ENCODE peak calls at places on chromosomes 7 and 10, in four cellular contexts. One of them, this sample, is unnamed.

GRCh38 chr7:70694909-70695803 is 436.8 kb upstream of the GALNT17 start:
- DNase-seq in IMR-90: peak
- DNase-seq in H9: no peak
- DNase-seq in neuronal stem cell: peak
- DNase-seq in this sample: peak

GRCh38 chr7:48004023-48004422 is 24.6 kb upstream of the HUS1 start:
- DNase-seq in IMR-90: no peak
- DNase-seq in H9: no peak
- DNase-seq in neuronal stem cell: no peak
- DNase-seq in this sample: no peak

GRCh38 chr7:79332091-79332490 is 121.4 kb downstream of the MAGI2 start:
- DNase-seq in neuronal stem cell: no peak
- DNase-seq in IMR-90: no peak
- DNase-seq in H9: no peak
- DNase-seq in this sample: no peak

GRCh38 chr10:74824184-74825032 is 2.0 kb upstream of the KAT6B start:
- DNase-seq in H9: peak
- DNase-seq in IMR-90: no peak
- DNase-seq in neuronal stem cell: no peak
- DNase-seq in this sample: no peak

GRCh38 chr10:16392661-16393060 is 44.1 kb upstream of the PTER start:
- DNase-seq in H9: no peak
- DNase-seq in neuronal stem cell: no peak
- DNase-seq in IMR-90: no peak
- DNase-seq in this sample: no peak

GRCh38 chr7:54964136-54964535 is 54.7 kb upstream of the EGFR start:
- DNase-seq in IMR-90: no peak
- DNase-seq in neuronal stem cell: no peak
- DNase-seq in H9: no peak
- DNase-seq in this sample: no peak

GRCh38 chr7:113784317-113784716 is 134.5 kb downstream of the PPP1R3A start:
- DNase-seq in H9: no peak
- DNase-seq in IMR-90: no peak
- DNase-seq in neuronal stem cell: no peak
- DNase-seq in this sample: no peak

GRCh38 chr10:93074137-93074596 is 474 bp downstream of the CYP26A1 start:
- DNase-seq in IMR-90: no peak
- DNase-seq in H9: peak
- DNase-seq in neuronal stem cell: no peak
- DNase-seq in this sample: peak

GRCh38 chr10:23479798-23480473 is 41.1 kb downstream of the OTUD1 start:
- DNase-seq in neuronal stem cell: no peak
- DNase-seq in H9: no peak
- DNase-seq in IMR-90: no peak
- DNase-seq in this sample: no peak

GRCh38 chr10:36366843-36367242 is 724.7 kb upstream of the FZD8 start:
- DNase-seq in neuronal stem cell: no peak
- DNase-seq in H9: no peak
- DNase-seq in IMR-90: no peak
- DNase-seq in this sample: no peak

GRCh38 chr10:132357286-132358058 is 25.5 kb downstream of the LRRC27 start:
- DNase-seq in H9: no peak
- DNase-seq in neuronal stem cell: no peak
- DNase-seq in IMR-90: no peak
- DNase-seq in this sample: no peak

GRCh38 chr7:134789967-134790685 is 10.7 kb downstream of the CALD1 start:
- DNase-seq in neuronal stem cell: no peak
- DNase-seq in H9: no peak
- DNase-seq in IMR-90: peak
- DNase-seq in this sample: peak

GRCh38 chr10:14820775-14821154 is 17.1 kb downstream of the CDNF start:
- DNase-seq in neuronal stem cell: no peak
- DNase-seq in IMR-90: no peak
- DNase-seq in H9: no peak
- DNase-seq in this sample: no peak

GRCh38 chr7:158404031-158404761 is 183.4 kb downstream of the PTPRN2 start:
- DNase-seq in H9: no peak
- DNase-seq in IMR-90: no peak
- DNase-seq in neuronal stem cell: no peak
- DNase-seq in this sample: no peak

GRCh38 chr7:149872419-149873073 is 1.2 kb upstream of the ATP6V0E2 start:
- DNase-seq in neuronal stem cell: no peak
- DNase-seq in IMR-90: peak
- DNase-seq in H9: peak
- DNase-seq in this sample: peak

GRCh38 chr10:10564081-10564480 is 453.6 kb upstream of the CELF2 start:
- DNase-seq in IMR-90: no peak
- DNase-seq in H9: no peak
- DNase-seq in neuronal stem cell: peak
- DNase-seq in this sample: peak

GRCh38 chr7:87364246-87364645 is 18.8 kb downstream of the CROT start:
- DNase-seq in neuronal stem cell: no peak
- DNase-seq in IMR-90: no peak
- DNase-seq in H9: no peak
- DNase-seq in this sample: no peak

GRCh38 chr10:51698473-51699063 is 827 bp downstream of the CSTF2T start:
- DNase-seq in neuronal stem cell: no peak
- DNase-seq in H9: no peak
- DNase-seq in IMR-90: no peak
- DNase-seq in this sample: peak

GRCh38 chr7:76122516-76123239 is 74.8 kb downstream of the MDH2 start:
- DNase-seq in H9: no peak
- DNase-seq in IMR-90: no peak
- DNase-seq in neuronal stem cell: no peak
- DNase-seq in this sample: no peak

GRCh38 chr7:102472126-102473041 is 6.3 kb downstream of the POLR2J start:
- DNase-seq in neuronal stem cell: no peak
- DNase-seq in IMR-90: no peak
- DNase-seq in H9: no peak
- DNase-seq in this sample: no peak

GRCh38 chr7:124762611-124763143 is 2.9 kb downstream of the GPR37 start:
- DNase-seq in IMR-90: peak
- DNase-seq in neuronal stem cell: no peak
- DNase-seq in H9: no peak
- DNase-seq in this sample: peak

GRCh38 chr10:124728071-124728829 is 15.9 kb downstream of the FAM53B start:
- DNase-seq in IMR-90: peak
- DNase-seq in neuronal stem cell: no peak
- DNase-seq in H9: no peak
- DNase-seq in this sample: peak

GRCh38 chr10:6174201-6174874 is 28.4 kb upstream of the PFKFB3 start:
- DNase-seq in IMR-90: no peak
- DNase-seq in H9: no peak
- DNase-seq in neuronal stem cell: no peak
- DNase-seq in this sample: no peak

GRCh38 chr7:12239821-12240220 is 28.7 kb downstream of the TMEM106B start:
- DNase-seq in neuronal stem cell: no peak
- DNase-seq in H9: no peak
- DNase-seq in IMR-90: no peak
- DNase-seq in this sample: no peak

GRCh38 chr7:140062118-140062527 is 628 bp downstream of the PARP12 start:
- DNase-seq in H9: peak
- DNase-seq in IMR-90: no peak
- DNase-seq in neuronal stem cell: no peak
- DNase-seq in this sample: no peak

GRCh38 chr10:15426558-15426957 is 55.5 kb upstream of the FAM171A1 start:
- DNase-seq in neuronal stem cell: no peak
- DNase-seq in H9: no peak
- DNase-seq in IMR-90: no peak
- DNase-seq in this sample: no peak

GRCh38 chr7:157900011-157900410 is 563.2 kb downstream of the DNAJB6 start:
- DNase-seq in H9: no peak
- DNase-seq in neuronal stem cell: no peak
- DNase-seq in IMR-90: no peak
- DNase-seq in this sample: no peak

GRCh38 chr7:117076426-117076943 is 123.2 kb downstream of the ST7 start:
- DNase-seq in neuronal stem cell: no peak
- DNase-seq in H9: no peak
- DNase-seq in IMR-90: no peak
- DNase-seq in this sample: no peak

GRCh38 chr10:76576276-76576962 is 1061.2 kb downstream of the KCNMA1 start:
- DNase-seq in neuronal stem cell: no peak
- DNase-seq in H9: no peak
- DNase-seq in IMR-90: peak
- DNase-seq in this sample: no peak

GRCh38 chr7:135180122-135180521 is 9.6 kb upstream of the CYREN start:
- DNase-seq in IMR-90: no peak
- DNase-seq in neuronal stem cell: no peak
- DNase-seq in H9: no peak
- DNase-seq in this sample: no peak

GRCh38 chr10:90047243-90047729 is 345.9 kb downstream of the KIF20B start:
- DNase-seq in IMR-90: no peak
- DNase-seq in H9: no peak
- DNase-seq in neuronal stem cell: no peak
- DNase-seq in this sample: no peak

GRCh38 chr10:21304198-21304597 is 221.3 kb downstream of the SKIDA1 start:
- DNase-seq in H9: no peak
- DNase-seq in IMR-90: peak
- DNase-seq in neuronal stem cell: no peak
- DNase-seq in this sample: no peak

GRCh38 chr10:46294641-46295230 is 7.9 kb downstream of the ANTXRL start:
- DNase-seq in IMR-90: no peak
- DNase-seq in H9: peak
- DNase-seq in neuronal stem cell: no peak
- DNase-seq in this sample: no peak

GRCh38 chr10:122054046-122055025 is 65.4 kb downstream of the TACC2 start:
- DNase-seq in H9: peak
- DNase-seq in neuronal stem cell: peak
- DNase-seq in IMR-90: peak
- DNase-seq in this sample: peak

GRCh38 chr10:88032566-88032965 is 169.1 kb downstream of the PTEN start:
- DNase-seq in H9: no peak
- DNase-seq in IMR-90: peak
- DNase-seq in neuronal stem cell: no peak
- DNase-seq in this sample: peak

GRCh38 chr10:59175538-59176240 is 754 bp upstream of the PHYHIPL start:
- DNase-seq in IMR-90: no peak
- DNase-seq in H9: peak
- DNase-seq in neuronal stem cell: peak
- DNase-seq in this sample: peak

GRCh38 chr7:5767066-5767465 is 14.4 kb downstream of the RNF216 start:
- DNase-seq in IMR-90: no peak
- DNase-seq in H9: no peak
- DNase-seq in neuronal stem cell: no peak
- DNase-seq in this sample: no peak
- H2AK5ac ChIP-seq in IMR-90: peak
- H2AK5ac ChIP-seq in H9: no peak
- H2AK5ac ChIP-seq in neuronal stem cell: no peak
- H2AK5ac ChIP-seq in this sample: no peak

DNA sequence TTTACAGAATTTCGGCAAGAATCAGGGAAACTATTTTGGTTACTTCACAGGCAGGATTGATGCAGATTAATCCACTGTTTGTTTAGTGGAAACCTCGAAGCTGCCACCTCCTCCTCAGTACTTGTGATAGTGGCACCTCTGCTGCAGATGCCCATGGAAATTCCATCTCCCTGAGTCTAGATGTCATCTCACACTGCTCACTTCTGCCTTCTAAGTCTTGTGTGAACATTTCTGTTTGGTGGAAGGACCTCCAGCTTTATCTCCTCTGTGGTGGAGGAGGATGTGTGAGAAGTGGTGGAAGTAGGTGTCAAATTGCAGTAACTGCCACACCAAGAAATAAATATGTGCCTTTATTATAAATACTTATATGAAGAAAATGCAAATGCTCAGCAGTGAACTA is 25.8 kb upstream of the GPR141 start:
- DNase-seq in neuronal stem cell: no peak
- DNase-seq in IMR-90: no peak
- DNase-seq in H9: no peak
- DNase-seq in this sample: peak
- H3K9ac ChIP-seq in neuronal stem cell: no peak
- H3K9ac ChIP-seq in IMR-90: no peak
- H3K9ac ChIP-seq in H9: no peak
- H3K9ac ChIP-seq in this sample: no peak

GRCh38 chr10:32377458-32378370 is 30.8 kb upstream of the EPC1 start:
- DNase-seq in IMR-90: peak
- DNase-seq in H9: no peak
- DNase-seq in neuronal stem cell: peak
- DNase-seq in this sample: peak
- H3K27ac ChIP-seq in IMR-90: peak
- H3K27ac ChIP-seq in H9: no peak
- H3K27ac ChIP-seq in neuronal stem cell: no peak
- H3K27ac ChIP-seq in this sample: no peak

GRCh38 chr7:105877736-105878135 is 1.3 kb upstream of the ATXN7L1 start:
- DNase-seq in IMR-90: no peak
- DNase-seq in neuronal stem cell: no peak
- DNase-seq in H9: no peak
- DNase-seq in this sample: no peak
- H2AK5ac ChIP-seq in IMR-90: peak
- H2AK5ac ChIP-seq in neuronal stem cell: no peak
- H2AK5ac ChIP-seq in H9: no peak
- H2AK5ac ChIP-seq in this sample: no peak

GRCh38 chr10:62373995-62374861 is at the start of gene ZNF365:
- DNase-seq in IMR-90: peak
- DNase-seq in H9: peak
- DNase-seq in neuronal stem cell: peak
- DNase-seq in this sample: peak

GRCh38 chr10:62373639-62373994 is 552 bp upstream of the ZNF365 start:
- DNase-seq in H9: no peak
- DNase-seq in neuronal stem cell: no peak
- DNase-seq in IMR-90: no peak
- DNase-seq in this sample: no peak

GRCh38 chr10:62377026-62377415 is 2.9 kb downstream of the ZNF365 start:
- DNase-seq in H9: no peak
- DNase-seq in neuronal stem cell: no peak
- DNase-seq in IMR-90: no peak
- DNase-seq in this sample: no peak

GRCh38 chr10:62376064-62377025 is 2.2 kb downstream of the ZNF365 start:
- DNase-seq in IMR-90: no peak
- DNase-seq in H9: no peak
- DNase-seq in neuronal stem cell: no peak
- DNase-seq in this sample: no peak

GRCh38 chr10:62374862-62375710 is 917 bp downstream of the ZNF365 start:
- DNase-seq in H9: no peak
- DNase-seq in neuronal stem cell: no peak
- DNase-seq in IMR-90: peak
- DNase-seq in this sample: peak
- H3K9ac ChIP-seq in H9: no peak
- H3K9ac ChIP-seq in neuronal stem cell: peak
- H3K9ac ChIP-seq in IMR-90: peak
- H3K9ac ChIP-seq in this sample: no peak

GRCh38 chr10:126906704-126907422 is 1.6 kb downstream of the DOCK1 start:
- DNase-seq in IMR-90: no peak
- DNase-seq in neuronal stem cell: no peak
- DNase-seq in H9: peak
- DNase-seq in this sample: no peak
- H3K27ac ChIP-seq in IMR-90: peak
- H3K27ac ChIP-seq in neuronal stem cell: no peak
- H3K27ac ChIP-seq in H9: no peak
- H3K27ac ChIP-seq in this sample: no peak

This sample was measured in mesendoderm.